ENCODE peak calls at places on chromosomes 11 and 22, in six cellular contexts. W is CD8-positive, alpha-beta memory T cell; R is endodermal cell; Z is lower lobe of right lung; C is heart right ventricle; J is stomach. P is an unnamed sample.

GRCh38 chr11:60169264-60169915 is 13.5 kb downstream of the MS4A6A start:
- DNase-seq in Z (no peak), R (peak; percentile 65), W (no peak), C (peak; percentile 64), J (peak; percentile 54), P (peak; percentile 38)

GRCh38 chr11:132898021-132898420 is 634.3 kb downstream of the OPCML start:
- DNase-seq in W (no peak), C (no peak), R (no peak), Z (no peak), J (no peak), P (no peak)

GRCh38 chr11:3959015-3959917 is 103.8 kb downstream of the STIM1 start:
- DNase-seq in R (no peak), C (no peak), J (no peak), Z (no peak), W (no peak), P (no peak)

GRCh38 chr11:59207988-59208432 is 4.7 kb downstream of the MPEG1 start:
- DNase-seq in R (peak; percentile 59), Z (no peak), J (peak; percentile 51), W (peak; percentile 6), C (peak; percentile 37), P (peak; percentile 57)

GRCh38 chr22:28029201-28029948 is 110.3 kb upstream of the PITPNB start:
- DNase-seq in Z (peak; percentile 61), J (peak; percentile 82), W (no peak), C (peak; percentile 70), R (peak; percentile 42), P (no peak)

GRCh38 chr11:72471005-72471898 is 36.9 kb upstream of the CLPB start:
- DNase-seq in R (peak; percentile 89), C (peak; percentile 59), W (peak; percentile 34), Z (peak; percentile 72), J (peak; percentile 67), P (peak; percentile 13)

GRCh38 chr11:126485986-126486635 is 130.6 kb downstream of the ST3GAL4 start:
- DNase-seq in C (no peak), J (no peak), W (no peak), R (no peak), Z (no peak), P (no peak)

GRCh38 chr11:31702966-31703365 is 108.2 kb downstream of the PAX6 start:
- DNase-seq in C (no peak), Z (no peak), W (no peak), J (no peak), R (no peak), P (no peak)

GRCh38 chr11:129815596-129816461 is at the start of gene TMEM45B:
- DNase-seq in J (peak; percentile 75), Z (peak; percentile 76), R (peak; percentile 84), C (no peak), W (no peak), P (no peak)

GRCh38 chr11:69950621-69951020 is 127.5 kb upstream of the ANO1 start:
- DNase-seq in R (peak; percentile 35), C (no peak), J (no peak), W (no peak), Z (no peak), P (no peak)

GRCh38 chr11:85809881-85810280 is 1.1 kb downstream of the SYTL2 start:
- DNase-seq in W (peak; percentile 24), C (no peak), Z (no peak), R (peak; percentile 76), J (no peak), P (no peak)

GRCh38 chr11:69664103-69664775 is 10.9 kb downstream of the LTO1 start:
- DNase-seq in Z (peak; percentile 27), W (no peak), C (no peak), R (peak; percentile 35), J (no peak), P (no peak)

GRCh38 chr11:94521684-94522083 is 9.4 kb downstream of the C11orf97 start:
- DNase-seq in C (no peak), J (no peak), R (no peak), W (no peak), Z (no peak), P (no peak)

GRCh38 chr11:58788355-58789023 is 56.0 kb downstream of the GLYATL2 start:
- DNase-seq in Z (no peak), W (no peak), C (peak; percentile 8), J (peak; percentile 66), R (peak; percentile 70), P (peak; percentile 16)

GRCh38 chr22:17767236-17768065 is 6.8 kb downstream of the BID start:
- DNase-seq in J (no peak), R (no peak), Z (no peak), C (no peak), W (no peak), P (peak; percentile 57)

DNA sequence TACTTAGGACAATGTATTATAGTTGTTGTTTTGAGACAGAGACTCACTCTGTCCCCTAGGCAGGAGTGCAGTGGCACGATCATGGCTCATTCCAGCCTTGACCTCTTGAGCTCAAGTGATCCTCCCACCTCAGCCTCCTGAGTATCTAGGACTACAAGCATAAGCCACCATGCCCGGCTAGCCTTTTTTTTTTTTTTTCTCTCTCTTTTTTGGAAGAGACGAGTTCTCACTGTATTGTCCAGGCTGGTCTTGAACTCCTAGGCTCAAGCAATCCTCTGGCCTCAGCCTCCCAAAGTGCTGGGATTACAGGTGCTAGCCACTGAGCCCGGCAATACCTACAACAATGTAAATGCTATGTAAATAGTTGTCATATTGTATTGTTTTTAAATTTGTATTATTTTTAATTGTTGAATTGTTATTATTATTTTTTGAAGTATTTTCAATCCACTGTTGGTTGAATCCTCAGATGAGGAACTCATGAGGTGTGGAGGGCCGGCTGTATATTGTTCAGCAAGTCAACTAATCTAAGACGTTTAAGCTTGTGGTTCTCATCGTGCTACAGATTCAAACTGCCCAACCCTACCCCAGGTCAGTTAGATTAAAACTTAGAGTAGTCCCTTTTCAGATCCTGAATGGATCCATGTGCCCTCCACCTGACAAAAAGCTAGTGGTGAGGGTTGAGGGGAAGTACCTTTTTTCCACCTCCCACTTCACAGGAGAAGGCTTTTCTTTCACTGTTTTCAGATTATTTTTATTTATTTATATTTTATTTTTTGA is 11.9 kb upstream of the ZNF280A start:
- DNase-seq in C (no peak), W (no peak), Z (no peak), J (no peak), R (no peak), P (no peak)
- H3K27me3 ChIP-seq in C (no peaks in the 10 kb centered on the region), W (no peaks in the 10 kb centered on the region), Z (no peaks in the 10 kb centered on the region), J (peaks cover 18% of the 10 kb centered on the region), R (peaks cover 9% of the 10 kb centered on the region), P (no peaks in the 10 kb centered on the region)

GRCh38 chr11:64690235-64690634 is 32.8 kb downstream of the NRXN2 start:
- DNase-seq in W (no peak), Z (no peak), R (no peak), C (peak; percentile 29), J (no peak), P (no peak)

GRCh38 chr11:64687641-64688533 is 35.1 kb downstream of the NRXN2 start:
- DNase-seq in R (no peak), J (no peak), Z (no peak), W (no peak), C (no peak), P (no peak)

GRCh38 chr11:64687204-64687603 is 35.8 kb downstream of the NRXN2 start:
- DNase-seq in R (no peak), Z (no peak), J (no peak), C (peak; percentile 38), W (no peak), P (no peak)

GRCh38 chr11:64686466-64687175 is 36.4 kb downstream of the NRXN2 start:
- DNase-seq in Z (no peak), W (no peak), C (no peak), J (no peak), R (no peak), P (no peak)

GRCh38 chr11:64688534-64688982 is 34.4 kb downstream of the NRXN2 start:
- DNase-seq in R (peak; percentile 99), J (peak; percentile 87), C (peak; percentile 90), Z (peak; percentile 91), W (peak; percentile 85), P (peak; percentile 83)
- H3K27me3 ChIP-seq in R (peaks cover 24% of the 10 kb centered on the region), J (peaks cover 24% of the 10 kb centered on the region), C (peaks cover 15% of the 10 kb centered on the region), Z (peaks cover 12% of the 10 kb centered on the region), W (peaks cover 17% of the 10 kb centered on the region), P (no peaks in the 10 kb centered on the region)

GRCh38 chr11:128666397-128666796 is 27.5 kb upstream of the FLI1 start:
- DNase-seq in J (no peak), Z (no peak), C (no peak), R (no peak), W (no peak), P (no peak)
- H3K27me3 ChIP-seq in J (peaks cover 17% of the 10 kb centered on the region), Z (no peaks in the 10 kb centered on the region), C (no peaks in the 10 kb centered on the region), R (peaks cover 95% of the 10 kb centered on the region), W (no peaks in the 10 kb centered on the region), P (no peaks in the 10 kb centered on the region)

GRCh38 chr22:39935116-39935515 is 25.1 kb upstream of the TMA7B start:
- DNase-seq in C (no peak), W (no peak), R (no peak), Z (no peak), J (no peak), P (no peak)

GRCh38 chr22:39932166-39932565 is 28.0 kb upstream of the TMA7B start:
- DNase-seq in C (no peak), Z (no peak), J (no peak), W (no peak), R (no peak), P (no peak)

GRCh38 chr22:39932918-39933649 is 27.1 kb upstream of the TMA7B start:
- DNase-seq in W (peak; percentile 57), J (peak; percentile 71), C (no peak), Z (no peak), R (peak; percentile 91), P (no peak)

GRCh38 chr22:39935622-39936021 is 24.6 kb upstream of the TMA7B start:
- DNase-seq in W (no peak), Z (no peak), J (no peak), C (no peak), R (no peak), P (no peak)

DNA sequence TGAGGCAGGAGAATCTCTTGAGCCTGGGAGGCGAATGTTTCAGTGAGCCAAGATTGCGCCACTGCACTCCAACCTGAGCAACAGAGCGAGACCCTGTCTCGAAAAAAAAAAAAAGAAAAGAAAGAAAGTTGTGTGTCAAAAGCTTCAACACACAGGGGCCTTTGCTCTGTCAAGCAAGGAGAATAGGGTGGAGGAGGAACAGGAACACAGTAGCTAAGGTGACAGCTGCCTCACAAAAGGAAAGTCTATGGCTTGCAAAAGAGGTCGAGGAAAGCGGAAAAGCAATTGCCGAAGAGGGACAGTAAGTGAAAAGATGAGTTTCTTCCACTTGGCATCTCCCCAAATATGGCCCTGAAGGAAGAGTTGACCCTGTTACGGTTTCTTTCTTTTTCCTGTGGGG is 26.5 kb upstream of the TMA7B start:
- DNase-seq in R (no peak), C (no peak), W (no peak), Z (no peak), J (no peak), P (peak; percentile 43)
- H3K27me3 ChIP-seq in R (no peaks in the 10 kb centered on the region), C (peaks cover 20% of the 10 kb centered on the region), W (no peaks in the 10 kb centered on the region), Z (peaks cover 62% of the 10 kb centered on the region), J (peaks cover 30% of the 10 kb centered on the region), P (no peaks in the 10 kb centered on the region)

DNA sequence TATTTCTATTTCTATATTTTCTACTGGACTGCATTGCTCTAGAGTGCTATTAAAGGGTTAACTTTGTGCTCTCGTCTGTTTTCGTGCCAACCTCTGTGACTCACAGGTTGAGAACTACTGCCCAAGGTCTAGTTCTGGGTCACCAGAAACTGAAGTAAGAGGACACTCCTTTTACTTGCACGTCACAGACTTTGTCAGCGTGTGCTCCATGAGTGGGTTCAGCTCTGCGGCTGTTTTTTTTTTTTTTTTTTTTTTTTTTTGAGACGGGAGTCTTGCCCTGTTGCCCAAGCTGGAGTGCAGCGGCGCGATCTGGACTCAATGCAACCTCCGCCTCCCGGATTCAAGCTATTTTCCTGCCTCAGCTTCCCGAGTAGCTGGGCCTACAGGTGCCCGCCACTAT is 49.8 kb downstream of the CLMP start:
- DNase-seq in R (no peak), J (no peak), W (no peak), C (no peak), Z (no peak), P (no peak)
- H3K27me3 ChIP-seq in R (no peaks in the 10 kb centered on the region), J (peaks cover 14% of the 10 kb centered on the region), W (no peaks in the 10 kb centered on the region), C (peaks cover 6% of the 10 kb centered on the region), Z (no peaks in the 10 kb centered on the region), P (peaks cover 2% of the 10 kb centered on the region)

P was measured in GM06990.